ENCODE peak calls at places on chromosomes 4 and X, in ten cellular contexts. R, N, K, L, S, F, T, Y, G and J are unnamed samples.

GRCh38 chrX:52821079-52821760 is 10.1 kb downstream of the XAGE5 start:
- DNase-seq in R (no peak), N (no peak), K (no peak), L (no peak), S (no peak), F (no peak), T (no peak), Y (no peak), G (no peak), J (no peak)

GRCh38 chr4:169207436-169208089 is 63.2 kb downstream of the SH3RF1 start:
- DNase-seq in R (no peak), N (no peak), K (no peak), L (no peak), S (no peak), F (no peak), T (no peak), Y (no peak), G (no peak), J (no peak)

GRCh38 chr4:82268050-82268825 is 105.6 kb downstream of the HNRNPD start:
- DNase-seq in R (peak; percentile 55), N (no peak), K (peak; percentile 61), L (peak; percentile 39), S (no peak), F (peak; percentile 46), T (peak; percentile 72), Y (peak; percentile 70), G (peak; percentile 29), J (peak; percentile 61)

GRCh38 chr4:184748251-184748652 is 14.4 kb upstream of the CENPU start:
- DNase-seq in R (peak; percentile 68), N (no peak), K (no peak), L (no peak), S (no peak), F (no peak), T (no peak), Y (peak; percentile 79), G (no peak), J (no peak)

GRCh38 chrX:114344756-114345155 is 239.1 kb upstream of the HTR2C start:
- DNase-seq in R (no peak), N (no peak), K (no peak), L (no peak), S (peak; percentile 42), F (peak; percentile 7), T (peak; percentile 62), Y (peak; percentile 16), G (peak; percentile 26), J (no peak)

GRCh38 chr4:109722357-109722756 is 7.5 kb downstream of the PLA2G12A start:
- DNase-seq in R (no peak), N (no peak), K (no peak), L (no peak), S (no peak), F (no peak), T (no peak), Y (no peak), G (no peak), J (no peak)

GRCh38 chrX:151153086-151153485 is 23.3 kb upstream of the GPR50 start:
- DNase-seq in R (no peak), N (no peak), K (no peak), L (peak; percentile 36), S (no peak), F (no peak), T (peak; percentile 78), Y (peak; percentile 55), G (no peak), J (no peak)

GRCh38 chr4:100582146-100582545 is 64.3 kb upstream of the EMCN start:
- DNase-seq in R (no peak), N (no peak), K (no peak), L (no peak), S (no peak), F (no peak), T (no peak), Y (no peak), G (no peak), J (no peak)

GRCh38 chr4:132333723-132334045 is 815.4 kb upstream of the PCDH10 start:
- DNase-seq in R (no peak), N (no peak), K (no peak), L (no peak), S (no peak), F (no peak), T (no peak), Y (peak; percentile 25), G (no peak), J (no peak)

GRCh38 chr4:15366660-15367059 is 61.2 kb upstream of the C1QTNF7 start:
- DNase-seq in R (no peak), N (no peak), K (no peak), L (no peak), S (no peak), F (no peak), T (no peak), Y (no peak), G (no peak), J (no peak)

GRCh38 chrX:11010476-11010875 is 100.7 kb upstream of the HCCS start:
- DNase-seq in R (no peak), N (no peak), K (no peak), L (no peak), S (no peak), F (no peak), T (no peak), Y (peak; percentile 38), G (no peak), J (no peak)

GRCh38 chr4:21117771-21118170 is 417.5 kb downstream of the PACRGL start:
- DNase-seq in R (no peak), N (no peak), K (no peak), L (no peak), S (no peak), F (no peak), T (no peak), Y (no peak), G (no peak), J (no peak)

GRCh38 chr4:161936625-161937133 is 227.1 kb downstream of the FSTL5 start:
- DNase-seq in R (no peak), N (no peak), K (no peak), L (no peak), S (no peak), F (no peak), T (no peak), Y (peak; percentile 98), G (peak; percentile 86), J (no peak)

GRCh38 chrX:40278340-40279090 is 180.8 kb upstream of the BCOR start:
- DNase-seq in R (no peak), N (peak; percentile 17), K (peak; percentile 61), L (no peak), S (no peak), F (no peak), T (no peak), Y (no peak), G (no peak), J (no peak)

GRCh38 chrX:23840674-23841073 is 57.7 kb downstream of the SAT1 start:
- DNase-seq in R (no peak), N (no peak), K (no peak), L (no peak), S (no peak), F (no peak), T (no peak), Y (no peak), G (no peak), J (no peak)

GRCh38 chr4:39825741-39826231 is 127.8 kb downstream of the UBE2K start:
- DNase-seq in R (no peak), N (no peak), K (no peak), L (no peak), S (no peak), F (no peak), T (no peak), Y (no peak), G (no peak), J (no peak)

GRCh38 chr4:148173397-148174017 is 268.7 kb downstream of the NR3C2 start:
- DNase-seq in R (no peak), N (no peak), K (no peak), L (no peak), S (no peak), F (no peak), T (peak; percentile 10), Y (no peak), G (no peak), J (no peak)

GRCh38 chrX:107736781-107737531 is 38.6 kb downstream of the TSC22D3 start:
- DNase-seq in R (no peak), N (no peak), K (no peak), L (no peak), S (no peak), F (peak; percentile 78), T (no peak), Y (no peak), G (no peak), J (no peak)

GRCh38 chr4:111685205-111685604 is 460.0 kb upstream of the FAM241A start:
- DNase-seq in R (no peak), N (no peak), K (no peak), L (no peak), S (no peak), F (no peak), T (no peak), Y (no peak), G (no peak), J (no peak)

GRCh38 chrX:10749113-10749512 is 128.7 kb upstream of the MID1 start:
- DNase-seq in R (no peak), N (no peak), K (no peak), L (no peak), S (no peak), F (no peak), T (no peak), Y (peak; percentile 76), G (no peak), J (no peak)

GRCh38 chrX:19332983-19333382 is 10.7 kb upstream of the PDHA1 start:
- DNase-seq in R (no peak), N (no peak), K (no peak), L (peak; percentile 87), S (peak; percentile 47), F (peak; percentile 71), T (no peak), Y (no peak), G (no peak), J (no peak)

GRCh38 chrX:14718403-14718802 is 154.5 kb downstream of the FANCB start:
- DNase-seq in R (no peak), N (no peak), K (no peak), L (no peak), S (no peak), F (no peak), T (peak; percentile 24), Y (peak; percentile 72), G (no peak), J (no peak)

GRCh38 chrX:120251471-120252011 is 929 bp downstream of the ZBTB33 start:
- DNase-seq in R (no peak), N (no peak), K (peak; percentile 15), L (peak; percentile 16), S (peak; percentile 8), F (peak; percentile 14), T (peak; percentile 15), Y (peak; percentile 9), G (no peak), J (peak; percentile 40)

GRCh38 chr4:66055999-66056398 is 385.7 kb upstream of the EPHA5 start:
- DNase-seq in R (no peak), N (no peak), K (no peak), L (no peak), S (no peak), F (no peak), T (no peak), Y (no peak), G (no peak), J (no peak)

GRCh38 chrX:132732236-132732635 is 226.2 kb downstream of the HS6ST2 start:
- DNase-seq in R (no peak), N (no peak), K (no peak), L (no peak), S (no peak), F (no peak), T (no peak), Y (no peak), G (no peak), J (no peak)

GRCh38 chr4:184792334-184792733 is 33.4 kb downstream of the ACSL1 start:
- DNase-seq in R (no peak), N (no peak), K (no peak), L (no peak), S (no peak), F (no peak), T (no peak), Y (no peak), G (no peak), J (no peak)

GRCh38 chr4:73087871-73088270 is 18.4 kb upstream of the COX18 start:
- DNase-seq in R (no peak), N (no peak), K (no peak), L (no peak), S (no peak), F (no peak), T (no peak), Y (no peak), G (no peak), J (no peak)

GRCh38 chrX:12570859-12571501 is 220.2 kb upstream of the PRPS2 start:
- DNase-seq in R (no peak), N (no peak), K (no peak), L (no peak), S (no peak), F (no peak), T (no peak), Y (no peak), G (no peak), J (no peak)